ENCODE peak calls at places on chromosomes 3 and 15, in eight cellular contexts. S, Z, H, U, B, M, C and O are unnamed samples.

GRCh38 chr3:42780892-42781700 is 8.0 kb upstream of the CCDC13 start:
- DNase-seq in U (peak), B (no peak), S (no peak), C (peak), H (no peak), Z (peak), M (no peak), O (peak)

GRCh38 chr3:4045756-4046155 is 246.5 kb downstream of the LRRN1 start:
- DNase-seq in S (no peak), H (no peak), B (no peak), Z (no peak), U (no peak), C (no peak), M (no peak), O (no peak)

GRCh38 chr15:78012643-78013077 is 64.9 kb downstream of the TBC1D2B start:
- DNase-seq in B (peak), Z (no peak), M (no peak), S (no peak), C (no peak), U (no peak), H (no peak), O (no peak)

GRCh38 chr15:28096411-28096719 is 2.8 kb downstream of the OCA2 start:
- DNase-seq in H (no peak), U (no peak), C (no peak), M (no peak), B (no peak), S (no peak), Z (no peak), O (no peak)

GRCh38 chr3:9422712-9423424 is 25.5 kb downstream of the SETD5 start:
- DNase-seq in H (peak), C (peak), U (peak), M (peak), Z (peak), B (peak), S (peak), O (peak)

GRCh38 chr3:151445283-151446001 is 15.4 kb downstream of the IGSF10 start:
- DNase-seq in S (no peak), U (peak), Z (peak), M (peak), B (no peak), H (peak), C (peak), O (peak)

GRCh38 chr15:84616235-84616634 is 15.4 kb downstream of the ZSCAN2 start:
- DNase-seq in B (no peak), H (no peak), U (no peak), C (no peak), M (no peak), S (no peak), Z (no peak), O (no peak)

GRCh38 chr3:152245498-152246175 is 23.1 kb upstream of the MBNL1 start:
- DNase-seq in C (no peak), M (no peak), U (no peak), B (no peak), H (no peak), Z (no peak), S (no peak), O (no peak)

GRCh38 chr3:57559526-57559925 is 3.5 kb downstream of the PDE12 start:
- DNase-seq in Z (peak), B (no peak), C (no peak), U (no peak), M (no peak), H (no peak), S (no peak), O (peak)

GRCh38 chr3:40333416-40333815 is 23.9 kb downstream of the EIF1B start:
- DNase-seq in C (no peak), H (no peak), U (no peak), M (no peak), B (no peak), Z (no peak), S (no peak), O (no peak)

GRCh38 chr3:170419301-170420087 is 826 bp downstream of the CLDN11 start:
- DNase-seq in M (no peak), U (no peak), S (peak), H (no peak), C (no peak), B (no peak), Z (peak), O (no peak)

GRCh38 chr3:134359121-134360010 is 14.9 kb downstream of the AMOTL2 start:
- DNase-seq in U (no peak), C (no peak), M (peak), B (peak), Z (no peak), S (no peak), H (no peak), O (peak)

GRCh38 chr15:73704869-73705645 is 20.9 kb downstream of the CD276 start:
- DNase-seq in S (peak), B (peak), M (peak), C (no peak), U (peak), Z (peak), H (no peak), O (no peak)

GRCh38 chr3:116005404-116005803 is 382.1 kb downstream of the GAP43 start:
- DNase-seq in Z (peak), S (peak), U (peak), M (no peak), H (peak), C (peak), B (no peak), O (peak)

GRCh38 chr3:40800343-40800742 is 275.6 kb downstream of the ZNF621 start:
- DNase-seq in Z (peak), B (no peak), H (peak), M (peak), S (peak), C (peak), U (peak), O (peak)

GRCh38 chr15:85494035-85494793 is 113.8 kb downstream of the AKAP13 start:
- DNase-seq in B (no peak), S (no peak), C (peak), Z (peak), M (no peak), U (peak), H (no peak), O (peak)

GRCh38 chr15:60914360-60914759 is 314.7 kb downstream of the RORA start:
- DNase-seq in S (no peak), B (no peak), Z (peak), H (no peak), C (no peak), U (no peak), M (no peak), O (no peak)

GRCh38 chr3:195384952-195385351 is 57.9 kb downstream of the ACAP2 start:
- DNase-seq in Z (no peak), H (no peak), B (no peak), M (no peak), U (no peak), C (no peak), S (no peak), O (no peak)

GRCh38 chr3:81716870-81717509 is 44.5 kb downstream of the GBE1 start:
- DNase-seq in U (no peak), S (no peak), H (peak), C (no peak), B (no peak), Z (peak), M (no peak), O (peak)

GRCh38 chr3:72154391-72155300 is 369.7 kb upstream of the PROK2 start:
- DNase-seq in C (no peak), U (no peak), M (no peak), B (no peak), S (no peak), H (no peak), Z (peak), O (no peak)

GRCh38 chr15:77002954-77003912 is 8.3 kb downstream of the PSTPIP1 start:
- DNase-seq in H (no peak), B (peak), Z (no peak), M (peak), S (peak), U (no peak), C (no peak), O (no peak)

GRCh38 chr15:45307230-45307924 is 55.3 kb downstream of the SLC28A2 start:
- DNase-seq in Z (peak), U (peak), B (no peak), C (peak), M (no peak), S (no peak), H (peak), O (peak)

GRCh38 chr3:42443819-42444436 is 33.5 kb upstream of the LYZL4 start:
- DNase-seq in S (peak), Z (peak), H (peak), B (peak), C (peak), M (peak), U (peak), O (peak)

GRCh38 chr3:69433938-69434263 is 48.0 kb upstream of the FRMD4B start:
- DNase-seq in Z (no peak), S (no peak), U (no peak), M (no peak), B (no peak), H (no peak), C (no peak), O (peak)

GRCh38 chr3:193488741-193489140 is 66.0 kb downstream of the ATP13A4 start:
- DNase-seq in H (no peak), S (no peak), B (no peak), M (no peak), U (no peak), C (no peak), Z (no peak), O (no peak)

GRCh38 chr3:32780735-32781210 is 37.0 kb upstream of the TRIM71 start:
- DNase-seq in M (no peak), S (peak), U (peak), Z (peak), B (peak), H (no peak), C (no peak), O (peak)

GRCh38 chr3:118765636-118766305 is 268.9 kb downstream of the IGSF11 start:
- DNase-seq in S (no peak), U (no peak), Z (no peak), C (no peak), B (no peak), M (no peak), H (no peak), O (no peak)

GRCh38 chr3:118755402-118755801 is 279.2 kb downstream of the IGSF11 start:
- DNase-seq in S (no peak), H (no peak), C (no peak), Z (no peak), B (no peak), M (no peak), U (no peak), O (no peak)

GRCh38 chr3:118766306-118766669 is 268.4 kb downstream of the IGSF11 start:
- DNase-seq in Z (no peak), U (no peak), B (no peak), S (no peak), M (no peak), C (no peak), H (no peak), O (no peak)

GRCh38 chr3:118760611-118761606 is 273.7 kb downstream of the IGSF11 start:
- DNase-seq in H (no peak), M (no peak), B (no peak), Z (no peak), U (no peak), C (no peak), S (no peak), O (no peak)
- TF ChIP-seq CTCF in H (no peak), M (no peak), B (no peak), Z (no peak), U (no peak), C (no peak), S (no peak), O (no peak)

DNA sequence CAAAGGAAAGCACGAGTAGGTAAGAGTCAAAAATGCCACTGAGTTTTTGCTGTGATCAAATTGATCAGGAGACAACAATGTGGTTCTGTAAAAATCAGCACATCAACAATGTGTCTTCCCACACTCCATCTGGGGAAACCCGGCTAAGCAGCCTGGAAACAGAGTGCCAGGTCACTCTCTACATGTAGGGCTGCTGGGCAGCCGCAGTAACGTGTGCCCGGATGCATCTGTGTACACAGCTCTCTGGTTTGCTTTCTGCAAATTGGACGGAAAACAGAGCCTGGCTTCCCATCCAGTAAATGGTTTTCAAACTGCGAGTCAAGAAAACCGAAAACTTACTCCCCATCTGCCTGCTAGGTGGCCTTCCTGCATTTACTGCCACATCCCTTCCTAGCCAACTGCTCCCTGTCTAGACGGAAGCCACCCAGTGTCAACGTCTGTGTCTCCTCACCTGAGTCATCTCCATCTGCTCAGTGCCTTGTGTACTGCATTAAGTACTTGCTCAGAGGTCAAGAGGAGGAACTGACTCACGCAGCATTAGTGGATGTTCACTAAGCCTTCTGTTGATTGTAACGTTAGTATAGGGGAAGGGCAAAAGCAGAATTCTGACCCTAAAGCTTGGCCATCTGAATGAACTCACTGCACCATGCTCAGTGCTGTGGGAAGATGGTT is 124.1 kb downstream of the TJP1 start:
- DNase-seq in H (no peak), M (no peak), B (no peak), S (no peak), Z (peak), U (peak), C (peak), O (peak)
- TF ChIP-seq CTCF in H (no peak), M (no peak), B (no peak), S (no peak), Z (no peak), U (no peak), C (no peak), O (no peak)

GRCh38 chr3:126082334-126083137 is 1.4 kb downstream of the SLC41A3 start:
- DNase-seq in M (no peak), H (no peak), S (no peak), U (no peak), C (no peak), Z (no peak), B (no peak), O (no peak)

GRCh38 chr3:126083138-126083445 is 832 bp downstream of the SLC41A3 start:
- DNase-seq in B (no peak), U (no peak), H (no peak), Z (no peak), M (no peak), S (no peak), C (no peak), O (no peak)

GRCh38 chr3:126080970-126081369 is 3.0 kb downstream of the SLC41A3 start:
- DNase-seq in H (no peak), Z (no peak), C (no peak), B (no peak), M (no peak), S (no peak), U (no peak), O (no peak)

GRCh38 chr3:126083511-126083912 is 412 bp downstream of the SLC41A3 start:
- DNase-seq in C (no peak), H (no peak), U (no peak), Z (peak), M (no peak), B (peak), S (peak), O (peak)

GRCh38 chr3:126081618-126082333 is 2.1 kb downstream of the SLC41A3 start:
- DNase-seq in B (no peak), U (peak), S (peak), Z (peak), M (no peak), H (no peak), C (no peak), O (peak)
- TF ChIP-seq CTCF in B (peak), U (peak), S (peak), Z (peak), M (peak), H (no peak), C (peak), O (peak)

GRCh38 chr3:62229908-62230307 is 143.4 kb downstream of the FEZF2 start:
- DNase-seq in H (no peak), S (no peak), Z (peak), M (no peak), C (peak), B (no peak), U (no peak), O (no peak)
- TF ChIP-seq CTCF in H (no peak), S (peak), Z (peak), M (peak), C (peak), B (no peak), U (peak), O (peak)

DNA sequence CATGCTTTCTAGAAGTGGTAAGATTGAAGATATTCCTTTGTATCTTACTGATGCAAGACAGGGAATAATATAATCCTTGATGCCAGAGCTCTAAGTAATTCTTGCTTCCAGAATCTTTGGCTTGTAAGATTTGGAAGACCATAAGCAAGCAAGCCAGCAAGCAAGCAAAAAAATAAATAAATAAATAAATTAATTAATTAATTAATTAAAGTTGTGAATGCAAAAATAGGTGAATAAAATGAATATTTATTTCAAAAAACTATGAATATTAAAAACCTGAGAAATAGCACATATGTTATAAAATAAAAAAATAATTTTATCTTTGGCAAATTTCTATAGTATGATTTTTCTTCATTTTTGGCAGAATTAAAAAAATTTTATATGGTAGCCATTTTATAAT is 750.2 kb upstream of the ARRDC4 start:
- DNase-seq in U (no peak), Z (no peak), B (no peak), M (no peak), C (no peak), S (no peak), H (no peak), O (no peak)
- TF ChIP-seq CTCF in U (no peak), Z (no peak), B (no peak), M (no peak), C (no peak), S (no peak), H (no peak), O (no peak)